ENCODE peak calls at places on chromosomes 1 and 21, in four cellular contexts. One of them, this sample, is unnamed.

GRCh38 chr1:226603030-226603960 is 54.7 kb downstream of the STUM start:
- DNase-seq in upper lobe of right lung: peak; percentile 34
- DNase-seq in NCI-H2171 treated with DMSO at 0.1 percent for 48 hours: peak; percentile 48
- DNase-seq in NCI-H1092: no peak
- DNase-seq in this sample: peak; percentile 67

GRCh38 chr1:22217811-22218460 is 75.0 kb upstream of the WNT4 start:
- DNase-seq in upper lobe of right lung: peak; percentile 47
- DNase-seq in NCI-H2171 treated with DMSO at 0.1 percent for 48 hours: no peak
- DNase-seq in NCI-H1092: no peak
- DNase-seq in this sample: peak; percentile 63

GRCh38 chr1:119160851-119161250 is 20.4 kb upstream of the WARS2 start:
- DNase-seq in upper lobe of right lung: no peak
- DNase-seq in NCI-H2171 treated with DMSO at 0.1 percent for 48 hours: no peak
- DNase-seq in NCI-H1092: no peak
- DNase-seq in this sample: no peak

GRCh38 chr1:16677552-16678423 is 11.0 kb upstream of the RNU1-3 start:
- DNase-seq in upper lobe of right lung: peak; percentile 65
- DNase-seq in NCI-H2171 treated with DMSO at 0.1 percent for 48 hours: no peak
- DNase-seq in NCI-H1092: no peak
- DNase-seq in this sample: no peak

GRCh38 chr1:201468844-201469644 is at the start of gene PHLDA3:
- DNase-seq in upper lobe of right lung: peak; percentile 96
- DNase-seq in NCI-H2171 treated with DMSO at 0.1 percent for 48 hours: peak; percentile 97
- DNase-seq in NCI-H1092: peak; percentile 79
- DNase-seq in this sample: peak; percentile 94

GRCh38 chr1:71086331-71086730 is 5.5 kb upstream of the ZRANB2 start:
- DNase-seq in upper lobe of right lung: no peak
- DNase-seq in NCI-H2171 treated with DMSO at 0.1 percent for 48 hours: no peak
- DNase-seq in NCI-H1092: no peak
- DNase-seq in this sample: no peak

GRCh38 chr1:9174762-9175161 is 45.9 kb upstream of the GPR157 start:
- DNase-seq in upper lobe of right lung: no peak
- DNase-seq in NCI-H2171 treated with DMSO at 0.1 percent for 48 hours: no peak
- DNase-seq in NCI-H1092: no peak
- DNase-seq in this sample: no peak

GRCh38 chr1:31382379-31382989 is 9.6 kb upstream of the FABP3 start:
- DNase-seq in upper lobe of right lung: no peak
- DNase-seq in NCI-H2171 treated with DMSO at 0.1 percent for 48 hours: peak; percentile 52
- DNase-seq in NCI-H1092: no peak
- DNase-seq in this sample: no peak

GRCh38 chr21:45154511-45155508 is 80.4 kb downstream of the ADARB1 start:
- DNase-seq in upper lobe of right lung: no peak
- DNase-seq in NCI-H2171 treated with DMSO at 0.1 percent for 48 hours: peak; percentile 67
- DNase-seq in NCI-H1092: no peak
- DNase-seq in this sample: peak; percentile 98

GRCh38 chr1:169949139-169949538 is 55.4 kb upstream of the SCYL3 start:
- DNase-seq in upper lobe of right lung: no peak
- DNase-seq in NCI-H2171 treated with DMSO at 0.1 percent for 48 hours: no peak
- DNase-seq in NCI-H1092: no peak
- DNase-seq in this sample: no peak

GRCh38 chr1:92123868-92124267 is 43.7 kb downstream of the BTBD8 start:
- DNase-seq in upper lobe of right lung: no peak
- DNase-seq in NCI-H2171 treated with DMSO at 0.1 percent for 48 hours: no peak
- DNase-seq in NCI-H1092: no peak
- DNase-seq in this sample: no peak

GRCh38 chr1:160091666-160092223 is 6.7 kb downstream of the IGSF8 start:
- DNase-seq in upper lobe of right lung: peak; percentile 41
- DNase-seq in NCI-H2171 treated with DMSO at 0.1 percent for 48 hours: no peak
- DNase-seq in NCI-H1092: no peak
- DNase-seq in this sample: no peak

GRCh38 chr1:7632126-7632525 is 139.0 kb upstream of the VAMP3 start:
- DNase-seq in upper lobe of right lung: no peak
- DNase-seq in NCI-H2171 treated with DMSO at 0.1 percent for 48 hours: no peak
- DNase-seq in NCI-H1092: no peak
- DNase-seq in this sample: no peak

GRCh38 chr1:150362721-150363425 is 1.1 kb upstream of the RPRD2 start:
- DNase-seq in upper lobe of right lung: peak; percentile 54
- DNase-seq in NCI-H2171 treated with DMSO at 0.1 percent for 48 hours: no peak
- DNase-seq in NCI-H1092: peak; percentile 38
- DNase-seq in this sample: peak; percentile 76

GRCh38 chr1:234517087-234517802 is 38.3 kb upstream of the TARBP1 start:
- DNase-seq in upper lobe of right lung: no peak
- DNase-seq in NCI-H2171 treated with DMSO at 0.1 percent for 48 hours: no peak
- DNase-seq in NCI-H1092: no peak
- DNase-seq in this sample: no peak

GRCh38 chr1:85344256-85344694 is 67.8 kb upstream of the BCL10 start:
- DNase-seq in upper lobe of right lung: peak; percentile 71
- DNase-seq in NCI-H2171 treated with DMSO at 0.1 percent for 48 hours: no peak
- DNase-seq in NCI-H1092: no peak
- DNase-seq in this sample: peak; percentile 26

GRCh38 chr1:239253032-239253431 is 133.3 kb upstream of the CHRM3 start:
- DNase-seq in upper lobe of right lung: no peak
- DNase-seq in NCI-H2171 treated with DMSO at 0.1 percent for 48 hours: no peak
- DNase-seq in NCI-H1092: no peak
- DNase-seq in this sample: no peak

GRCh38 chr1:96060621-96061020 is 661.0 kb upstream of the PTBP2 start:
- DNase-seq in upper lobe of right lung: no peak
- DNase-seq in NCI-H2171 treated with DMSO at 0.1 percent for 48 hours: no peak
- DNase-seq in NCI-H1092: no peak
- DNase-seq in this sample: peak; percentile 93

GRCh38 chr1:181179980-181180964 is 91.8 kb downstream of the IER5 start:
- DNase-seq in upper lobe of right lung: peak; percentile 76
- DNase-seq in NCI-H2171 treated with DMSO at 0.1 percent for 48 hours: peak; percentile 84
- DNase-seq in NCI-H1092: peak; percentile 90
- DNase-seq in this sample: peak; percentile 97

GRCh38 chr1:12528021-12528852 is 89.8 kb downstream of the DHRS3 start:
- DNase-seq in upper lobe of right lung: peak; percentile 92
- DNase-seq in NCI-H2171 treated with DMSO at 0.1 percent for 48 hours: no peak
- DNase-seq in NCI-H1092: no peak
- DNase-seq in this sample: peak; percentile 49

GRCh38 chr1:178294654-178295053 is 200.8 kb downstream of the RASAL2 start:
- DNase-seq in upper lobe of right lung: no peak
- DNase-seq in NCI-H2171 treated with DMSO at 0.1 percent for 48 hours: no peak
- DNase-seq in NCI-H1092: no peak
- DNase-seq in this sample: no peak

GRCh38 chr1:22189619-22190018 is 46.7 kb upstream of the WNT4 start:
- DNase-seq in upper lobe of right lung: no peak
- DNase-seq in NCI-H2171 treated with DMSO at 0.1 percent for 48 hours: no peak
- DNase-seq in NCI-H1092: no peak
- DNase-seq in this sample: no peak

GRCh38 chr1:207084241-207084640 is 4.4 kb upstream of the C4BPB start:
- DNase-seq in upper lobe of right lung: no peak
- DNase-seq in NCI-H2171 treated with DMSO at 0.1 percent for 48 hours: no peak
- DNase-seq in NCI-H1092: no peak
- DNase-seq in this sample: no peak

GRCh38 chr1:206551296-206551984 is 44.1 kb downstream of the RASSF5 start:
- DNase-seq in upper lobe of right lung: no peak
- DNase-seq in NCI-H2171 treated with DMSO at 0.1 percent for 48 hours: peak; percentile 14
- DNase-seq in NCI-H1092: no peak
- DNase-seq in this sample: no peak